ENCODE peak calls at places on chromosomes 11 and 22, in nine cellular contexts. G is thoracic aorta, S is astrocyte, I is hepatocyte, P is keratinocyte, A is left ventricle myocardium inferior, C is heart left ventricle, E is GM23338, Q is OCI-LY7. T is an unnamed sample.

GRCh38 chr22:40721266-40721665 is 42.0 kb downstream of the MCHR1 start:
- DNase-seq in E (peak), A (no peak), G (no peak), Q (no peak), S (peak), P (no peak), C (no peak), I (peak), T (peak)

GRCh38 chr11:22536036-22536435 is 89.6 kb downstream of the FANCF start:
- DNase-seq in I (no peak), P (no peak), G (no peak), A (no peak), S (peak), Q (no peak), C (no peak), E (no peak), T (no peak)

GRCh38 chr11:126345759-126346585 is 9.5 kb upstream of the ST3GAL4 start:
- DNase-seq in P (no peak), S (peak), C (peak), G (no peak), I (peak), A (no peak), Q (no peak), E (no peak), T (peak)

GRCh38 chr11:134024420-134025085 is 44.3 kb upstream of the JAM3 start:
- DNase-seq in P (peak), E (no peak), A (no peak), I (no peak), G (no peak), S (peak), Q (no peak), C (peak), T (no peak)

GRCh38 chr22:25645266-25645665 is 80.8 kb downstream of the GRK3 start:
- DNase-seq in Q (no peak), I (no peak), G (no peak), P (no peak), A (no peak), C (no peak), E (no peak), S (peak), T (no peak)

GRCh38 chr11:61543606-61544306 is 35.2 kb downstream of the LRRC10B start:
- DNase-seq in E (no peak), A (no peak), Q (no peak), G (no peak), S (peak), C (no peak), P (no peak), I (no peak), T (no peak)

GRCh38 chr11:21511835-21512440 is 680.9 kb upstream of the ANO5 start:
- DNase-seq in E (peak), S (peak), I (peak), Q (peak), P (peak), A (peak), C (no peak), G (no peak), T (peak)

GRCh38 chr22:23180893-23181762 is 819 bp downstream of the BCR start:
- DNase-seq in I (no peak), C (peak), Q (peak), S (no peak), G (no peak), E (peak), P (no peak), A (peak), T (no peak)

GRCh38 chr22:36775589-36775965 is 342 bp downstream of the IFT27 start:
- DNase-seq in S (no peak), P (no peak), I (peak), C (no peak), Q (peak), E (peak), G (no peak), A (peak), T (no peak)

GRCh38 chr11:65773784-65774411 is 6.9 kb downstream of the AP5B1 start:
- DNase-seq in E (no peak), S (no peak), G (no peak), I (no peak), Q (peak), C (no peak), A (no peak), P (no peak), T (no peak)

GRCh38 chr11:44542372-44542771 is 23.1 kb upstream of the CD82 start:
- DNase-seq in P (no peak), S (no peak), A (no peak), I (no peak), C (no peak), Q (no peak), E (no peak), G (no peak), T (no peak)

GRCh38 chr11:74171630-74172465 is 759 bp downstream of the PPME1 start:
- DNase-seq in C (no peak), A (no peak), S (peak), Q (no peak), I (no peak), P (no peak), G (no peak), E (no peak), T (no peak)

GRCh38 chr11:9330387-9331384 is 16.3 kb upstream of the TMEM41B start:
- DNase-seq in I (no peak), A (no peak), S (peak), E (no peak), P (no peak), G (no peak), C (no peak), Q (no peak), T (no peak)

GRCh38 chr11:23403210-23404185 is 543.2 kb upstream of the CCDC179 start:
- DNase-seq in A (no peak), Q (no peak), I (no peak), E (no peak), C (no peak), S (no peak), G (no peak), P (no peak), T (no peak)

GRCh38 chr22:24758164-24758799 is 16.2 kb downstream of the PIWIL3 start:
- DNase-seq in E (peak), A (peak), S (peak), C (no peak), G (no peak), Q (peak), P (no peak), I (peak), T (peak)

GRCh38 chr11:17496406-17496805 is 19.8 kb upstream of the ABCC8 start:
- DNase-seq in G (no peak), S (no peak), Q (no peak), I (no peak), P (no peak), C (no peak), E (no peak), A (no peak), T (no peak)

GRCh38 chr11:63999349-64000025 is 13.2 kb downstream of the OTUB1 start:
- DNase-seq in A (peak), E (peak), I (peak), C (peak), S (peak), G (peak), Q (no peak), P (peak), T (peak)

GRCh38 chr11:61675826-61676225 is 4.4 kb upstream of the DAGLA start:
- DNase-seq in G (no peak), S (no peak), C (no peak), A (no peak), Q (no peak), E (no peak), I (no peak), P (no peak), T (no peak)

GRCh38 chr22:30038219-30038618 is 42.0 kb upstream of the HORMAD2 start:
- DNase-seq in P (no peak), G (no peak), A (no peak), I (peak), E (no peak), C (no peak), Q (no peak), S (peak), T (no peak)

GRCh38 chr22:29397791-29398190 is 9.4 kb upstream of the AP1B1 start:
- DNase-seq in P (no peak), A (no peak), S (no peak), Q (no peak), E (no peak), G (no peak), I (no peak), C (no peak), T (no peak)

GRCh38 chr11:8812438-8812837 is 98.6 kb upstream of the AKIP1 start:
- DNase-seq in I (no peak), C (no peak), G (no peak), Q (no peak), S (no peak), E (no peak), P (no peak), A (no peak), T (no peak)

GRCh38 chr11:76763573-76764348 is 19.4 kb upstream of the TSKU start:
- DNase-seq in E (no peak), A (no peak), Q (no peak), G (no peak), C (no peak), I (no peak), P (no peak), S (peak), T (no peak)

GRCh38 chr11:76107946-76108345 is 98.4 kb downstream of the WNT11 start:
- DNase-seq in I (no peak), S (no peak), P (no peak), C (no peak), E (no peak), G (no peak), Q (no peak), A (no peak), T (no peak)

GRCh38 chr11:72974487-72975205 is 160.4 kb downstream of the ATG16L2 start:
- DNase-seq in S (no peak), E (no peak), G (no peak), I (no peak), A (no peak), Q (no peak), C (no peak), P (no peak), T (no peak)

GRCh38 chr11:26193714-26194373 is 138.1 kb upstream of the ANO3 start:
- DNase-seq in P (no peak), C (no peak), S (no peak), G (no peak), A (no peak), I (peak), E (peak), Q (no peak), T (no peak)

GRCh38 chr22:49291781-49292180 is 535.9 kb downstream of the BRD1 start:
- DNase-seq in Q (no peak), A (no peak), P (no peak), C (no peak), E (no peak), S (no peak), G (no peak), I (no peak), T (no peak)

GRCh38 chr11:87423161-87423560 is 385.4 kb downstream of the TMEM135 start:
- DNase-seq in E (no peak), Q (no peak), C (no peak), A (no peak), S (no peak), P (no peak), I (no peak), G (no peak), T (no peak)

GRCh38 chr11:3964935-3965511 is 109.6 kb downstream of the STIM1 start:
- DNase-seq in G (no peak), E (no peak), P (no peak), A (no peak), Q (no peak), S (no peak), I (no peak), C (no peak), T (no peak)

GRCh38 chr11:13984616-13985474 is 22.3 kb downstream of the SPON1 start:
- DNase-seq in G (no peak), E (no peak), A (no peak), Q (peak), I (peak), S (peak), P (no peak), C (no peak), T (no peak)

GRCh38 chr11:8248786-8249185 is 14.9 kb downstream of the LMO1 start:
- DNase-seq in P (no peak), A (no peak), Q (no peak), E (no peak), I (no peak), G (no peak), C (no peak), S (no peak), T (peak)

GRCh38 chr22:38549106-38549884 is 20.7 kb downstream of the DMC1 start:
- DNase-seq in E (no peak), P (no peak), Q (peak), G (no peak), S (no peak), I (no peak), A (no peak), C (no peak), T (no peak)

GRCh38 chr11:114057605-114058004 is 1.9 kb upstream of the ZBTB16 start:
- DNase-seq in I (no peak), S (no peak), C (no peak), Q (no peak), P (no peak), E (no peak), G (no peak), A (no peak), T (no peak)

GRCh38 chr11:114056409-114056808 is 3.1 kb upstream of the ZBTB16 start:
- DNase-seq in S (no peak), A (no peak), P (no peak), Q (no peak), G (no peak), C (no peak), I (no peak), E (no peak), T (no peak)

GRCh38 chr11:114058026-114058706 is 1.3 kb upstream of the ZBTB16 start:
- DNase-seq in I (peak), G (no peak), Q (no peak), A (peak), P (no peak), C (no peak), S (no peak), E (peak), T (no peak)

GRCh38 chr11:114058871-114059277 is 637 bp upstream of the ZBTB16 start:
- DNase-seq in P (no peak), A (peak), S (no peak), C (no peak), E (peak), G (no peak), Q (no peak), I (peak), T (no peak)

GRCh38 chr11:114057147-114057546 is 2.4 kb upstream of the ZBTB16 start:
- DNase-seq in S (no peak), A (peak), E (no peak), Q (no peak), I (no peak), C (no peak), G (no peak), P (no peak), T (no peak)
- H3K27ac ChIP-seq in S (no peak), A (peak), E (no peak), Q (no peak), I (no peak), C (peak), G (peak), P (no peak), T (no peak)

GRCh38 chr11:35555238-35555887 is 29.9 kb upstream of the PAMR1 start:
- DNase-seq in C (no peak), Q (no peak), E (no peak), A (no peak), G (no peak), S (no peak), I (no peak), P (no peak), T (no peak)

GRCh38 chr11:35558468-35558867 is 33.1 kb upstream of the PAMR1 start:
- DNase-seq in E (no peak), P (no peak), G (no peak), S (no peak), C (no peak), I (peak), Q (no peak), A (no peak), T (no peak)

GRCh38 chr11:35553021-35553420 is 27.6 kb upstream of the PAMR1 start:
- DNase-seq in G (no peak), C (no peak), A (no peak), I (no peak), Q (no peak), S (no peak), P (no peak), E (no peak), T (no peak)

GRCh38 chr11:35553831-35554230 is 28.4 kb upstream of the PAMR1 start:
- DNase-seq in S (peak), Q (no peak), I (no peak), C (no peak), A (no peak), P (no peak), G (no peak), E (no peak), T (no peak)

GRCh38 chr11:35554491-35555237 is 29.2 kb upstream of the PAMR1 start:
- DNase-seq in A (no peak), G (no peak), P (no peak), Q (no peak), E (peak), C (no peak), S (no peak), I (no peak), T (no peak)
- TF ChIP-seq CTCF in A (peak), G (no peak), P (peak), Q (peak), E (peak), C (no peak), S (peak), I (peak), T (no peak)

GRCh38 chr11:130675917-130676316 is 227.5 kb downstream of the ADAMTS15 start:
- DNase-seq in A (no peak), E (no peak), I (no peak), Q (no peak), G (no peak), S (no peak), C (no peak), P (no peak), T (no peak)
- H3K27ac ChIP-seq in A (peak), E (no peak), I (peak), Q (no peak), G (peak), S (peak), C (peak), P (no peak), T (no peak)

GRCh38 chr11:10750838-10751580 is at the start of gene CTR9:
- DNase-seq in A (peak), I (peak), E (peak), Q (peak), G (peak), P (peak), S (peak), C (peak), T (peak)
- TF ChIP-seq CTCF in A (peak), I (peak), E (no peak), Q (peak), G (no peak), P (peak), S (no peak), C (peak), T (peak)

GRCh38 chr11:119388103-119388502 is 6.6 kb upstream of the USP2 start:
- DNase-seq in E (no peak), S (no peak), A (no peak), Q (no peak), P (no peak), G (no peak), I (no peak), C (no peak), T (no peak)

GRCh38 chr11:119384332-119384731 is 2.8 kb upstream of the USP2 start:
- DNase-seq in C (no peak), E (no peak), I (no peak), A (no peak), P (no peak), Q (no peak), G (no peak), S (no peak), T (no peak)

GRCh38 chr11:119389611-119390254 is 8.2 kb upstream of the USP2 start:
- DNase-seq in E (peak), S (no peak), C (no peak), A (no peak), G (no peak), P (no peak), I (no peak), Q (peak), T (peak)
- H3K27ac ChIP-seq in E (no peak), S (no peak), C (no peak), A (no peak), G (no peak), P (no peak), I (no peak), Q (no peak), T (no peak)

DNA sequence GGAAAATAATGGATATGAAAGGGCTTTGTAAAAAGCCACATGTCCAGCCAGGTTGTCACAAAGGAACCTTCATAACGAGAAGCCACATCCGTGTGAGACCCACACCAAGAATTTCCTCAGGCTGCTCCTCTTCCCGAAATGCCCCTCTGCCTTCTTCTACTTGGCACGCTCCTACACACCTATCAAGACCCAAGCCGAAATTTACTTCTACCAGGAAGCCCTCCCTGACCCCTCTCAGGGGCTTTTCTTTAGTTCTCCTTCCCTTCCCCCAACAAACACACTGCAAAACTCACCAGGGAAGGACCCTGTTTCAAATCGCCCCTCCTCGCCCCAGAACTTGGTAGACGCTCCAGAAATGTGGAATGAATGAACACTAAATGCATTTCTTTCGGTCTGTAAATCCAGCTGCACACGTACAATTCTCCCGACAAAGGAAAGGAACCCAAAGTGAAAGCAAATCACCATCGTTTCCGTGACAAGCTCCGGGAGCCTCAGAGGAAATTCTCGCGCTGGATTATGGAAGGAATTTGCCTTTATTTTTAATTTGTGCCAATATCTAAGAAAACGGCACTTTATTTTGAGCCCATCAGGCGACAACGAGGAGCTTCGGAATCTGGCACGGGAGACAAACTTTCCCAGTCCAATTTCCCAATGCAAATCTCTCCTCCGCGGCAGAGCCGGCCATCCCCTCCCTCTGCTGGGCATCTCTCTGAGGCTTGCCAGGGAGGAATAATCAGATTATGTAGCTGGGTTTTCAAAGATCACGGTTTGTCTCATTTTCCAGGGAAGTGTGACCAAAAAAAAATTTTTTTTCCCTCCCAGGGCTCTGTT is 13.2 kb upstream of the SHISAL1 start:
- DNase-seq in P (no peak), Q (no peak), C (no peak), A (no peak), I (no peak), E (no peak), G (no peak), S (peak), T (no peak)
- TF ChIP-seq CTCF in P (peak), Q (no peak), C (peak), A (peak), I (peak), E (no peak), G (no peak), S (peak), T (peak)

GRCh38 chr11:60128376-60128775 is 39.9 kb downstream of the MS4A2 start:
- DNase-seq in G (no peak), P (no peak), I (no peak), S (no peak), E (no peak), C (no peak), Q (no peak), A (no peak), T (no peak)
- H3K27ac ChIP-seq in G (no peak), P (no peak), I (no peak), S (no peak), E (no peak), C (no peak), Q (no peak), A (no peak), T (no peak)